ENCODE peak calls at places on chromosome 3, in four cellular contexts. Q is naive thymus-derived CD8-positive, alpha-beta T cell; K is NCI-H1092 treated with DMSO at 0.1 percent for 48 hours; P is CD8-positive, alpha-beta T cell. H is an unnamed sample.

GRCh38 chr3:128875556-128876120 is 3.8 kb upstream of the ACAD9 start:
- DNase-seq in Q (peak; percentile 58), K (peak; percentile 12), P (peak; percentile 78), H (peak; percentile 21)

GRCh38 chr3:122091602-122092006 is 36.4 kb downstream of the CD86 start:
- DNase-seq in Q (no peak), P (no peak), K (no peak), H (no peak)

GRCh38 chr3:159897331-159898075 is 91.1 kb upstream of the IL12A start:
- DNase-seq in Q (no peak), K (no peak), P (no peak), H (no peak)

GRCh38 chr3:109137766-109138165 is 1.2 kb downstream of the C3orf85 start:
- DNase-seq in K (no peak), Q (no peak), P (no peak), H (no peak)

GRCh38 chr3:14283821-14284438 is 105.3 kb downstream of the LSM3 start:
- DNase-seq in K (no peak), P (no peak), Q (no peak), H (no peak)

GRCh38 chr3:25151497-25151896 is 276.6 kb upstream of the RARB start:
- DNase-seq in K (no peak), Q (no peak), P (no peak), H (no peak)

GRCh38 chr3:124648551-124648950 is 81.7 kb upstream of the UMPS start:
- DNase-seq in Q (no peak), P (no peak), K (no peak), H (no peak)

GRCh38 chr3:49383387-49383786 is 25.2 kb upstream of the GPX1 start:
- DNase-seq in K (no peak), Q (no peak), P (no peak), H (no peak)

GRCh38 chr3:123385981-123386380 is 62.9 kb downstream of the ADCY5 start:
- DNase-seq in K (no peak), P (no peak), Q (no peak), H (no peak)

GRCh38 chr3:120688121-120688520 is 6.1 kb upstream of the HGD start:
- DNase-seq in P (no peak), K (no peak), Q (no peak), H (no peak)

GRCh38 chr3:191376742-191377141 is 46.4 kb upstream of the UTS2B start:
- DNase-seq in P (no peak), K (no peak), Q (no peak), H (no peak)

GRCh38 chr3:106438916-106439315 is 570.1 kb upstream of the CBLB start:
- DNase-seq in Q (no peak), P (no peak), K (peak; percentile 78), H (no peak)